ENCODE peak calls at places on chromosome 17, in four cellular contexts. One of them, this sample, is unnamed.

GRCh38 chr17:83200231-83200699 is 120.9 kb downstream of the METRNL start:
- DNase-seq in OCI-LY7: no peak
- DNase-seq in transverse colon: peak; percentile 63
- DNase-seq in heart right ventricle: peak; percentile 75
- DNase-seq in this sample: peak; percentile 92

GRCh38 chr17:3919123-3919624 is 2.9 kb upstream of the P2RX1 start:
- DNase-seq in transverse colon: no peak
- DNase-seq in heart right ventricle: peak; percentile 68
- DNase-seq in OCI-LY7: no peak
- DNase-seq in this sample: no peak

GRCh38 chr17:65495255-65496060 is 66.0 kb downstream of the AXIN2 start:
- DNase-seq in OCI-LY7: no peak
- DNase-seq in heart right ventricle: no peak
- DNase-seq in transverse colon: peak; percentile 39
- DNase-seq in this sample: no peak

GRCh38 chr17:60631119-60631518 is 31.1 kb downstream of the PPM1D start:
- DNase-seq in transverse colon: no peak
- DNase-seq in OCI-LY7: no peak
- DNase-seq in heart right ventricle: no peak
- DNase-seq in this sample: peak; percentile 29

GRCh38 chr17:56047321-56047720 is 106.0 kb upstream of the ANKFN1 start:
- DNase-seq in OCI-LY7: no peak
- DNase-seq in transverse colon: no peak
- DNase-seq in heart right ventricle: no peak
- DNase-seq in this sample: no peak

GRCh38 chr17:78313735-78314648 is 45.9 kb downstream of the SOCS3 start:
- DNase-seq in OCI-LY7: peak; percentile 60
- DNase-seq in transverse colon: peak; percentile 92
- DNase-seq in heart right ventricle: peak; percentile 77
- DNase-seq in this sample: peak; percentile 41

GRCh38 chr17:58338907-58339774 is 10.5 kb upstream of the TSPOAP1 start:
- DNase-seq in OCI-LY7: peak; percentile 86
- DNase-seq in transverse colon: peak; percentile 72
- DNase-seq in heart right ventricle: no peak
- DNase-seq in this sample: peak; percentile 51

GRCh38 chr17:41647038-41647813 is 22.9 kb upstream of the KRT17 start:
- DNase-seq in OCI-LY7: no peak
- DNase-seq in transverse colon: no peak
- DNase-seq in heart right ventricle: no peak
- DNase-seq in this sample: no peak

GRCh38 chr17:63945851-63946439 is 13.8 kb upstream of the CD79B start:
- DNase-seq in transverse colon: no peak
- DNase-seq in heart right ventricle: no peak
- DNase-seq in OCI-LY7: peak; percentile 92
- DNase-seq in this sample: no peak

GRCh38 chr17:70961341-70961740 is 792.0 kb downstream of the KCNJ2 start:
- DNase-seq in heart right ventricle: no peak
- DNase-seq in OCI-LY7: no peak
- DNase-seq in transverse colon: no peak
- DNase-seq in this sample: peak; percentile 28

GRCh38 chr17:83204230-83204725 is 124.9 kb downstream of the METRNL start:
- DNase-seq in heart right ventricle: no peak
- DNase-seq in OCI-LY7: no peak
- DNase-seq in transverse colon: no peak
- DNase-seq in this sample: no peak

GRCh38 chr17:338442-339192 is 14.0 kb downstream of the RPH3AL start:
- DNase-seq in heart right ventricle: no peak
- DNase-seq in OCI-LY7: no peak
- DNase-seq in transverse colon: peak; percentile 28
- DNase-seq in this sample: no peak

GRCh38 chr17:27533874-27534815 is 77.9 kb downstream of the KSR1 start:
- DNase-seq in transverse colon: peak; percentile 33
- DNase-seq in OCI-LY7: no peak
- DNase-seq in heart right ventricle: no peak
- DNase-seq in this sample: peak; percentile 92

GRCh38 chr17:42111901-42112551 is 488 bp downstream of the DHX58 start:
- DNase-seq in OCI-LY7: no peak
- DNase-seq in transverse colon: peak; percentile 57
- DNase-seq in heart right ventricle: no peak
- DNase-seq in this sample: no peak

GRCh38 chr17:28001149-28001548 is 41.3 kb upstream of the NLK start:
- DNase-seq in OCI-LY7: no peak
- DNase-seq in transverse colon: no peak
- DNase-seq in heart right ventricle: no peak
- DNase-seq in this sample: no peak

GRCh38 chr17:44968225-44969143 is at the start of gene C1QL1:
- DNase-seq in heart right ventricle: peak; percentile 94
- DNase-seq in OCI-LY7: peak; percentile 92
- DNase-seq in transverse colon: peak; percentile 92
- DNase-seq in this sample: peak; percentile 71

GRCh38 chr17:79393358-79394038 is 217.4 kb downstream of the RBFOX3 start:
- DNase-seq in heart right ventricle: peak; percentile 83
- DNase-seq in transverse colon: peak; percentile 80
- DNase-seq in OCI-LY7: peak; percentile 73
- DNase-seq in this sample: peak; percentile 61

GRCh38 chr17:67281053-67281452 is 36.1 kb upstream of the HELZ start:
- DNase-seq in transverse colon: no peak
- DNase-seq in heart right ventricle: no peak
- DNase-seq in OCI-LY7: no peak
- DNase-seq in this sample: no peak

GRCh38 chr17:77675816-77676799 is 282.4 kb upstream of the TNRC6C start:
- DNase-seq in OCI-LY7: no peak
- DNase-seq in heart right ventricle: peak; percentile 30
- DNase-seq in transverse colon: no peak
- DNase-seq in this sample: no peak

GRCh38 chr17:63919311-63919723 is 678 bp upstream of the GH1 start:
- DNase-seq in OCI-LY7: peak; percentile 88
- DNase-seq in transverse colon: peak; percentile 69
- DNase-seq in heart right ventricle: no peak
- DNase-seq in this sample: peak; percentile 45

GRCh38 chr17:43900858-43901754 is 6.2 kb downstream of the MPP2 start:
- DNase-seq in heart right ventricle: no peak
- DNase-seq in transverse colon: no peak
- DNase-seq in OCI-LY7: no peak
- DNase-seq in this sample: no peak

GRCh38 chr17:43897827-43898226 is 9.5 kb downstream of the MPP2 start:
- DNase-seq in heart right ventricle: no peak
- DNase-seq in OCI-LY7: no peak
- DNase-seq in transverse colon: no peak
- DNase-seq in this sample: no peak

GRCh38 chr17:43900183-43900857 is 7.0 kb downstream of the MPP2 start:
- DNase-seq in transverse colon: peak; percentile 87
- DNase-seq in OCI-LY7: peak; percentile 64
- DNase-seq in heart right ventricle: peak; percentile 91
- DNase-seq in this sample: peak; percentile 75

GRCh38 chr17:43902190-43902589 is 5.1 kb downstream of the MPP2 start:
- DNase-seq in heart right ventricle: no peak
- DNase-seq in OCI-LY7: no peak
- DNase-seq in transverse colon: no peak
- DNase-seq in this sample: no peak

DNA sequence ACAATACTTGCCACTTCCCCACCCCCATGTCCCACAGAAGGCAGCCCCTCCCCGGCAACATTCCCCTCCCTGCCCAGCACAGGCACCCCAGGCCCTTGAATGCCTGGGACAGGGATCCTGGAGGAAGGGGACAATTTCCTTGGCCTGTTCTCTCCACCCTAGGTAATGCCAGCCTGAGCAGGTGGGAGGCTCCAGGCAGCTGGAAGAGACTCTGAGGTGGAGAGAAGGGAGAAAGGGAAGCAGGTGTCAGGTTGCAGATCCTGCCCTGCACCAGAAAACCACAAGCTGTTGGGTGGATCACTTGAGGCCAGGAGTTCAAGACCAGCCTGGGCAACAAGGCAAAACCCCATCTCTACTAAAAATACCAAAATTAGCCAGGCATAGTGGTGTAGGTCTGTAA is 8.9 kb downstream of the MPP2 start:
- DNase-seq in OCI-LY7: no peak
- DNase-seq in transverse colon: no peak
- DNase-seq in heart right ventricle: no peak
- DNase-seq in this sample: no peak
- TF ChIP-seq CTCF in OCI-LY7: no peak
- TF ChIP-seq CTCF in transverse colon: no peak
- TF ChIP-seq CTCF in heart right ventricle: no peak
- TF ChIP-seq CTCF in this sample: no peak

GRCh38 chr17:34379876-34380275 is 16.8 kb upstream of the CCL1 start:
- DNase-seq in OCI-LY7: no peak
- DNase-seq in transverse colon: no peak
- DNase-seq in heart right ventricle: no peak
- DNase-seq in this sample: no peak

GRCh38 chr17:34375598-34375997 is 12.6 kb upstream of the CCL1 start:
- DNase-seq in OCI-LY7: no peak
- DNase-seq in transverse colon: no peak
- DNase-seq in heart right ventricle: no peak
- DNase-seq in this sample: no peak

GRCh38 chr17:34382586-34383224 is 19.7 kb upstream of the CCL1 start:
- DNase-seq in OCI-LY7: peak; percentile 63
- DNase-seq in heart right ventricle: no peak
- DNase-seq in transverse colon: peak; percentile 12
- DNase-seq in this sample: no peak

GRCh38 chr17:34377078-34377823 is 14.2 kb upstream of the CCL1 start:
- DNase-seq in heart right ventricle: no peak
- DNase-seq in OCI-LY7: no peak
- DNase-seq in transverse colon: no peak
- DNase-seq in this sample: no peak

DNA sequence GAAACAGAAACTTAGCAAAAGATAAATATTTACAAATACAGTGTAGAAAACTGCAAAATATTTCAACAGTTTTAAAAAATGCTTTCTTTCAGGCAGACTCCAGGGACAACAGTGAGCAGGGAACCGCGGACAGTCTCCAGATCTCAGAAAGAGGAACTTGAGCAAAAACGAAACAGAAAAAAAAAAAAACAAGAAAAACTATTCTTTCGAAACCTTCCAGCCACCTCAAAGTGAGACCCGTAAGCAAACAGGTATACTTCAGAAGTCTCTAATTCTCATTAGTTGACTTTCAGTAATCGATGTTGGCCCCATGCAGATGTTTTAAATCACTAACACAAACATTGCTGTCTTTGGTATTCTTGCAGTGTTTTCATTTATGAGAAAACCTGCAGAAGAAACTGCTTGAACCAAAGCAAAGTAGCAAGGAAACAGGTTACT is 15.7 kb upstream of the CCL1 start:
- DNase-seq in heart right ventricle: no peak
- DNase-seq in OCI-LY7: peak; percentile 85
- DNase-seq in transverse colon: peak; percentile 28
- DNase-seq in this sample: no peak
- TF ChIP-seq CTCF in heart right ventricle: no peak
- TF ChIP-seq CTCF in OCI-LY7: peak; percentile 62
- TF ChIP-seq CTCF in transverse colon: no peak
- TF ChIP-seq CTCF in this sample: no peak

GRCh38 chr17:50118076-50118827 is 11.7 kb downstream of the SAMD14 start:
- DNase-seq in transverse colon: no peak
- DNase-seq in OCI-LY7: no peak
- DNase-seq in heart right ventricle: no peak
- DNase-seq in this sample: no peak

GRCh38 chr17:50114849-50115357 is 15.1 kb downstream of the SAMD14 start:
- DNase-seq in heart right ventricle: no peak
- DNase-seq in OCI-LY7: peak; percentile 80
- DNase-seq in transverse colon: peak; percentile 49
- DNase-seq in this sample: peak; percentile 74

GRCh38 chr17:50118828-50119218 is 11.1 kb downstream of the SAMD14 start:
- DNase-seq in transverse colon: no peak
- DNase-seq in OCI-LY7: no peak
- DNase-seq in heart right ventricle: no peak
- DNase-seq in this sample: no peak

GRCh38 chr17:50115744-50116143 is 14.2 kb downstream of the SAMD14 start:
- DNase-seq in transverse colon: no peak
- DNase-seq in OCI-LY7: no peak
- DNase-seq in heart right ventricle: no peak
- DNase-seq in this sample: no peak

DNA sequence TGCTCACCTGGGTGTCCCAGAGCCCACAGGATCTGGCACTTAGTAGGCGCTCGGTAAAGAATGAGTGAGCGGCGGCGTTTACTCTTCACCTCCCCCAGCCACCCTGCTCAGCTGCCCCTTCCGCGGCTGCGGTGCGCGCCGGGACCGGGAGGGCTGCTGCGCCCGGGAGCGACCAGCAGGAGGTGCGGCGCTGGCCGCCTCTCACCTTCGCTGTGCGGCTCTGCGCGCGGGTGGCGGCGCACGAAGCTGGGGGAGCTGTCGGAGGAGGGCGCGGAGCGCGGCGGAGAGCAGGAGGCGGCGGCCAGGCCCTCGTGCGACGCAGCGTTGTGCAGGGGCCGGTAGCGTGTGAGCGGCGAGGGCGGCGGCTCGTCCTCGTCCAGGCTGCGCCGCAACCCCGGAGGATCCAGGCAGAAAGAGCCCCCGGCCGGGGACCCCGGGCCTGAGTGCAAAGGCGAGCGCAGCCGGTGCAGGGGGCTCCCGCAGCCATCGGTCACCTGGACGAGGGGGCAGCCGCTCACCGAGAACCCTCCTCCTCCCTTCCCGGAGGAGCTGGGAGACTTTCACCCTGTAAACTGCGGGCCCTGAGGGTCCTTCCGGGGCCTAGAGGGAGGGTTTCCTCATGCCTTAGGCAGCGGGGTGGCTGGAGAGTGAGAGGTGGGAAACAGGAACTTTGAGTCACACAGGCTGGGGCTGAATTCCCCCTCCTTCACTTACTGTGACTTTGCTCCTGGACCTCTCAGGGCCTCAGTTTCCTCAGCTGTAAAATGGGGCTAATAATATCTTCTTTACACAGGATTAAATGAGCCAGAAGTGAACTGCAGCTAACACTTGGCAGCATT is 12.5 kb downstream of the SAMD14 start:
- DNase-seq in OCI-LY7: peak; percentile 38
- DNase-seq in heart right ventricle: peak; percentile 66
- DNase-seq in transverse colon: peak; percentile 68
- DNase-seq in this sample: no peak
- TF ChIP-seq CTCF in OCI-LY7: peak; percentile 57
- TF ChIP-seq CTCF in heart right ventricle: peak; percentile 73
- TF ChIP-seq CTCF in transverse colon: peak; percentile 59
- TF ChIP-seq CTCF in this sample: peak; percentile 49

GRCh38 chr17:81121841-81122733 is 43.2 kb upstream of the PVALEF start:
- DNase-seq in OCI-LY7: no peak
- DNase-seq in heart right ventricle: no peak
- DNase-seq in transverse colon: no peak
- DNase-seq in this sample: no peak

GRCh38 chr17:81120695-81121621 is 44.3 kb upstream of the PVALEF start:
- DNase-seq in OCI-LY7: no peak
- DNase-seq in transverse colon: no peak
- DNase-seq in heart right ventricle: no peak
- DNase-seq in this sample: no peak

GRCh38 chr17:81119223-81120148 is 45.8 kb upstream of the PVALEF start:
- DNase-seq in OCI-LY7: peak; percentile 67
- DNase-seq in transverse colon: peak; percentile 71
- DNase-seq in heart right ventricle: peak; percentile 71
- DNase-seq in this sample: peak; percentile 92

GRCh38 chr17:81118308-81119221 is 46.7 kb upstream of the PVALEF start:
- DNase-seq in transverse colon: no peak
- DNase-seq in OCI-LY7: no peak
- DNase-seq in heart right ventricle: no peak
- DNase-seq in this sample: no peak

DNA sequence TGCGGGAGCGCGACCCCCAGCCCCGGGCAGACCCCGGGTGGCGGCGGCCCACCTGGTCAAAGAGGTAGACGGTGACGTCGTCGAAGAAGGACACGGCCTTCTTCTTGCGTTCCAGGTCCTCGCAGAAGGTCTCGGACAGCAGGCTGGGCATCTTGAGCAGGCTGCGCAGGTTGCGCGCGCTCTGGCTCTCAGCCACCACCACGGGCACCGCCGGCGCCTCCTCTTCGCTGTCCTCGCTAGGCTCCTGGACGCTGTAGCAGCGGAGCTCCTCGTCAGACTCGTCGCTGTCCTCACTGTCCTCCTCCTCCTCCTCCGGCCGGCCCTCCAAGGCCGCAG is 45.2 kb upstream of the PVALEF start:
- DNase-seq in transverse colon: no peak
- DNase-seq in OCI-LY7: no peak
- DNase-seq in heart right ventricle: no peak
- DNase-seq in this sample: no peak
- TF ChIP-seq CTCF in transverse colon: no peak
- TF ChIP-seq CTCF in OCI-LY7: no peak
- TF ChIP-seq CTCF in heart right ventricle: no peak
- TF ChIP-seq CTCF in this sample: no peak